ENCODE peak calls at places on chromosomes 16 and 17, in nine cellular contexts. One of them, this sample, is unnamed.

GRCh38 chr16:67917140-67917851 is 14.4 kb downstream of the CTRL start:
- DNase-seq in CD8-positive, alpha-beta T cell: no peak
- DNase-seq in Caco-2: no peak
- DNase-seq in heart left ventricle: peak
- DNase-seq in heart right ventricle: peak
- DNase-seq in fibroblast of lung: peak
- DNase-seq in neural progenitor cell: no peak
- DNase-seq in choroid plexus epithelial cell: peak
- DNase-seq in AG10803: peak
- DNase-seq in this sample: no peak

GRCh38 chr17:3964203-3965122 is at the start of gene ATP2A3:
- DNase-seq in CD8-positive, alpha-beta T cell: peak
- DNase-seq in Caco-2: no peak
- DNase-seq in heart left ventricle: peak
- DNase-seq in heart right ventricle: peak
- DNase-seq in fibroblast of lung: no peak
- DNase-seq in neural progenitor cell: peak
- DNase-seq in choroid plexus epithelial cell: peak
- DNase-seq in AG10803: no peak
- DNase-seq in this sample: no peak

GRCh38 chr17:57744195-57745170 is 616 bp downstream of the CCDC182 start:
- DNase-seq in CD8-positive, alpha-beta T cell: no peak
- DNase-seq in Caco-2: no peak
- DNase-seq in heart left ventricle: no peak
- DNase-seq in heart right ventricle: no peak
- DNase-seq in fibroblast of lung: no peak
- DNase-seq in neural progenitor cell: no peak
- DNase-seq in choroid plexus epithelial cell: no peak
- DNase-seq in AG10803: no peak
- DNase-seq in this sample: no peak

GRCh38 chr17:1375615-1376014 is 24.4 kb downstream of the YWHAE start:
- DNase-seq in CD8-positive, alpha-beta T cell: no peak
- DNase-seq in Caco-2: no peak
- DNase-seq in heart left ventricle: no peak
- DNase-seq in heart right ventricle: no peak
- DNase-seq in fibroblast of lung: no peak
- DNase-seq in neural progenitor cell: no peak
- DNase-seq in choroid plexus epithelial cell: no peak
- DNase-seq in AG10803: no peak
- DNase-seq in this sample: no peak

GRCh38 chr16:19520861-19521331 is 1.0 kb downstream of the GDE1 start:
- DNase-seq in CD8-positive, alpha-beta T cell: peak
- DNase-seq in Caco-2: peak
- DNase-seq in heart left ventricle: no peak
- DNase-seq in heart right ventricle: no peak
- DNase-seq in fibroblast of lung: peak
- DNase-seq in neural progenitor cell: no peak
- DNase-seq in choroid plexus epithelial cell: no peak
- DNase-seq in AG10803: no peak
- DNase-seq in this sample: peak

GRCh38 chr17:49955157-49955556 is 13.8 kb upstream of the DLX4 start:
- DNase-seq in CD8-positive, alpha-beta T cell: no peak
- DNase-seq in Caco-2: no peak
- DNase-seq in heart left ventricle: no peak
- DNase-seq in heart right ventricle: no peak
- DNase-seq in fibroblast of lung: no peak
- DNase-seq in neural progenitor cell: no peak
- DNase-seq in choroid plexus epithelial cell: no peak
- DNase-seq in AG10803: no peak
- DNase-seq in this sample: no peak

GRCh38 chr17:18961634-18962493 is 9.9 kb downstream of the SLC5A10 start:
- DNase-seq in CD8-positive, alpha-beta T cell: no peak
- DNase-seq in Caco-2: no peak
- DNase-seq in heart left ventricle: peak
- DNase-seq in heart right ventricle: no peak
- DNase-seq in fibroblast of lung: peak
- DNase-seq in neural progenitor cell: no peak
- DNase-seq in choroid plexus epithelial cell: peak
- DNase-seq in AG10803: peak
- DNase-seq in this sample: no peak

GRCh38 chr17:40326014-40326831 is 17.2 kb downstream of the RARA start:
- DNase-seq in CD8-positive, alpha-beta T cell: peak
- DNase-seq in Caco-2: no peak
- DNase-seq in heart left ventricle: peak
- DNase-seq in heart right ventricle: no peak
- DNase-seq in fibroblast of lung: no peak
- DNase-seq in neural progenitor cell: no peak
- DNase-seq in choroid plexus epithelial cell: no peak
- DNase-seq in AG10803: no peak
- DNase-seq in this sample: no peak

GRCh38 chr17:33284022-33284421 is 9.1 kb downstream of the ASIC2 start:
- DNase-seq in CD8-positive, alpha-beta T cell: no peak
- DNase-seq in Caco-2: no peak
- DNase-seq in heart left ventricle: no peak
- DNase-seq in heart right ventricle: no peak
- DNase-seq in fibroblast of lung: peak
- DNase-seq in neural progenitor cell: no peak
- DNase-seq in choroid plexus epithelial cell: peak
- DNase-seq in AG10803: peak
- DNase-seq in this sample: peak

DNA sequence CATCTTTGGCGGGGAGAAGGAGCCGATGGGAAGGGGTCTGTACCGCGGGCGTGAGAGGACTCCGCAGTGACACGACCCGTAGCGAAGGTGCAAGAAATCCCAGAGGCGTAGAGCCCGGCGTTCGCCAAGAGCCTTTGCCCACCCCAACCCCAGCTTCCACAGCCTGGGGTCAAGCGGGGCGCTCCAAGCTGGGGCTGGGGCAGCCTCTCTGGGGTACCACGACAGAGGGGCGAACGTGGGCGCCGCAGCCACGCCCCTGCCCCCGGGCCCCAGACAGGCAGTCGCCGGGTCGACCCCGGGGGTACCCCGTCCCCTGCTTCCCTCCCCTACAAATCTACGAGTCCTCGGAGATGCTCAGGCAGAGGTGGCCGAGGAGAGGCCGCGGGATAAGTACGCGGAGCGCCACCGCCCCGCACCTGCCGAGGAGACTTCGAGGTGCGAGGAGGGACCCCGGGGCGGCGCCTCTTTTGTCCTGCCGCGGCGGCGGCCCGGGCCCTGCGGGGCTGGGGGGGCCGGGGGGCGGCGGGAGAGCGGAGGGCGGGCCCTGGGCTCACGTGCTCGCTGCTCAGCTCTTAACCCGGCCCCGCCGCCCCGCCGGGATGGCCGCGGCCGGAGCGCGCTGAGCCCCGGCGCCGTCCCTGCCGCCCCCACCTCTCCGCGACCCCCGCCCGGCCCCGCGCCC is at the start of gene ADAM11:
- DNase-seq in CD8-positive, alpha-beta T cell: no peak
- DNase-seq in Caco-2: no peak
- DNase-seq in heart left ventricle: no peak
- DNase-seq in heart right ventricle: no peak
- DNase-seq in fibroblast of lung: no peak
- DNase-seq in neural progenitor cell: peak
- DNase-seq in choroid plexus epithelial cell: no peak
- DNase-seq in AG10803: no peak
- DNase-seq in this sample: no peak
- H3K4me3 ChIP-seq in CD8-positive, alpha-beta T cell: no peak
- H3K4me3 ChIP-seq in Caco-2: peak
- H3K4me3 ChIP-seq in heart left ventricle: peak
- H3K4me3 ChIP-seq in heart right ventricle: peak
- H3K4me3 ChIP-seq in fibroblast of lung: peak
- H3K4me3 ChIP-seq in neural progenitor cell: peak
- H3K4me3 ChIP-seq in choroid plexus epithelial cell: peak
- H3K4me3 ChIP-seq in AG10803: peak
- H3K4me3 ChIP-seq in this sample: peak

DNA sequence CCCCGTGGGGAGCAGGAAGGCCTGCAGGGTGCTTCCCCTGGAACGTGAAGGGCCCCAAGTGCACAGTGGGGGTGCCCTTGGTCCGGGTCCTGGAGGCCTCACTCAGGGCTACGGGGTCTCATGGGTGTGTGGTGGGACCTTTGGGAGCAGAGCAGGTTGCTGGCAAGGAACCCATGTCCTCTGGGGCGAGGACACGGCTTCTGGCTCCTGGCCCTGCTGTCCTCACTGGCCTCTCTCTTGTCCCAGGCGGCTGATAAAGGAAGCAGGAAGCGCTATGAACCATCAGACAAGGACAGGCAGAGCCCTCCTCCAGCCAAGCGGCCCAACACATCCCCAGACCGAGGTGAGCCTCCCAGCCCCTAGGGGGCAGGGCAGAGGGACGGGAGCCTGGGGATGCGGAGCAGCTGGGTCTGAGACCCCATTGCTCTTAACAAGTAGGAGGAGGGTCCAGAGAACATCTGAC is 9.8 kb upstream of the IL17C start:
- DNase-seq in CD8-positive, alpha-beta T cell: no peak
- DNase-seq in Caco-2: peak
- DNase-seq in heart left ventricle: peak
- DNase-seq in heart right ventricle: peak
- DNase-seq in fibroblast of lung: no peak
- DNase-seq in neural progenitor cell: peak
- DNase-seq in choroid plexus epithelial cell: peak
- DNase-seq in AG10803: no peak
- DNase-seq in this sample: no peak
- TF ChIP-seq CTCF in CD8-positive, alpha-beta T cell: no peak
- TF ChIP-seq CTCF in Caco-2: peak
- TF ChIP-seq CTCF in heart left ventricle: peak
- TF ChIP-seq CTCF in heart right ventricle: peak
- TF ChIP-seq CTCF in fibroblast of lung: peak
- TF ChIP-seq CTCF in neural progenitor cell: peak
- TF ChIP-seq CTCF in choroid plexus epithelial cell: peak
- TF ChIP-seq CTCF in AG10803: peak
- TF ChIP-seq CTCF in this sample: peak

DNA sequence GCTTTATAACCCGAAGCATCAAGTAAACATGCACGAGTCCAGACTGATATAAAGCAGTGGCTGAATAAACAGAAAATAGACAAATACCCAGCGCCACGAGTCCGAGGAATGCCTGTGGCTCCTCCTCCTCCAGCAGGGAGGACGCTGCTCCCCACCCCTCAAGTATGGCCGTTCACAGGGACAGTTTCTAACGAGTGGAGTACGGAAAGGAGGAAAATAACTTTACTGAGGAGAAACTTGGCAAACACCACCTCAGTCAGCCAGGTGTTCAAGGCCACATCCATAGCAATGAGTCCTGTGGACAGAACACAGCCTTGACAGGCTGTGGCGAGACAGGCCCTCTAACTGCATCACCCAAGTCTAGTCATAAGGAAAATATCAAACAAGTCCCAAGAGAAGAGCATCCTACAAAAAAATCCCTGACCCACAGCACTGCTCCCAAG is 9.2 kb downstream of the ZDHHC7 start:
- DNase-seq in CD8-positive, alpha-beta T cell: no peak
- DNase-seq in Caco-2: no peak
- DNase-seq in heart left ventricle: no peak
- DNase-seq in heart right ventricle: no peak
- DNase-seq in fibroblast of lung: peak
- DNase-seq in neural progenitor cell: no peak
- DNase-seq in choroid plexus epithelial cell: no peak
- DNase-seq in AG10803: no peak
- DNase-seq in this sample: peak
- H3K4me3 ChIP-seq in CD8-positive, alpha-beta T cell: no peak
- H3K4me3 ChIP-seq in Caco-2: no peak
- H3K4me3 ChIP-seq in heart left ventricle: peak
- H3K4me3 ChIP-seq in heart right ventricle: peak
- H3K4me3 ChIP-seq in fibroblast of lung: peak
- H3K4me3 ChIP-seq in neural progenitor cell: no peak
- H3K4me3 ChIP-seq in choroid plexus epithelial cell: no peak
- H3K4me3 ChIP-seq in AG10803: no peak
- H3K4me3 ChIP-seq in this sample: no peak

GRCh38 chr16:2224183-2224486 is 744 bp downstream of the E4F1 start:
- DNase-seq in CD8-positive, alpha-beta T cell: no peak
- DNase-seq in Caco-2: no peak
- DNase-seq in heart left ventricle: no peak
- DNase-seq in heart right ventricle: no peak
- DNase-seq in fibroblast of lung: peak
- DNase-seq in neural progenitor cell: no peak
- DNase-seq in choroid plexus epithelial cell: peak
- DNase-seq in AG10803: peak
- DNase-seq in this sample: no peak
- TF ChIP-seq CTCF in CD8-positive, alpha-beta T cell: no peak
- TF ChIP-seq CTCF in Caco-2: no peak
- TF ChIP-seq CTCF in heart left ventricle: no peak
- TF ChIP-seq CTCF in heart right ventricle: no peak
- TF ChIP-seq CTCF in fibroblast of lung: peak
- TF ChIP-seq CTCF in neural progenitor cell: no peak
- TF ChIP-seq CTCF in choroid plexus epithelial cell: peak
- TF ChIP-seq CTCF in AG10803: peak
- TF ChIP-seq CTCF in this sample: peak

GRCh38 chr16:16071631-16072244 is 122.3 kb downstream of the ABCC1 start:
- DNase-seq in CD8-positive, alpha-beta T cell: no peak
- DNase-seq in Caco-2: no peak
- DNase-seq in heart left ventricle: no peak
- DNase-seq in heart right ventricle: peak
- DNase-seq in fibroblast of lung: peak
- DNase-seq in neural progenitor cell: no peak
- DNase-seq in choroid plexus epithelial cell: peak
- DNase-seq in AG10803: peak
- DNase-seq in this sample: peak

GRCh38 chr16:16075463-16076399 is 126.3 kb downstream of the ABCC1 start:
- DNase-seq in CD8-positive, alpha-beta T cell: no peak
- DNase-seq in Caco-2: no peak
- DNase-seq in heart left ventricle: peak
- DNase-seq in heart right ventricle: peak
- DNase-seq in fibroblast of lung: peak
- DNase-seq in neural progenitor cell: no peak
- DNase-seq in choroid plexus epithelial cell: peak
- DNase-seq in AG10803: peak
- DNase-seq in this sample: no peak

GRCh38 chr16:16076400-16076901 is 127.0 kb downstream of the ABCC1 start:
- DNase-seq in CD8-positive, alpha-beta T cell: no peak
- DNase-seq in Caco-2: no peak
- DNase-seq in heart left ventricle: no peak
- DNase-seq in heart right ventricle: no peak
- DNase-seq in fibroblast of lung: no peak
- DNase-seq in neural progenitor cell: no peak
- DNase-seq in choroid plexus epithelial cell: no peak
- DNase-seq in AG10803: no peak
- DNase-seq in this sample: no peak

DNA sequence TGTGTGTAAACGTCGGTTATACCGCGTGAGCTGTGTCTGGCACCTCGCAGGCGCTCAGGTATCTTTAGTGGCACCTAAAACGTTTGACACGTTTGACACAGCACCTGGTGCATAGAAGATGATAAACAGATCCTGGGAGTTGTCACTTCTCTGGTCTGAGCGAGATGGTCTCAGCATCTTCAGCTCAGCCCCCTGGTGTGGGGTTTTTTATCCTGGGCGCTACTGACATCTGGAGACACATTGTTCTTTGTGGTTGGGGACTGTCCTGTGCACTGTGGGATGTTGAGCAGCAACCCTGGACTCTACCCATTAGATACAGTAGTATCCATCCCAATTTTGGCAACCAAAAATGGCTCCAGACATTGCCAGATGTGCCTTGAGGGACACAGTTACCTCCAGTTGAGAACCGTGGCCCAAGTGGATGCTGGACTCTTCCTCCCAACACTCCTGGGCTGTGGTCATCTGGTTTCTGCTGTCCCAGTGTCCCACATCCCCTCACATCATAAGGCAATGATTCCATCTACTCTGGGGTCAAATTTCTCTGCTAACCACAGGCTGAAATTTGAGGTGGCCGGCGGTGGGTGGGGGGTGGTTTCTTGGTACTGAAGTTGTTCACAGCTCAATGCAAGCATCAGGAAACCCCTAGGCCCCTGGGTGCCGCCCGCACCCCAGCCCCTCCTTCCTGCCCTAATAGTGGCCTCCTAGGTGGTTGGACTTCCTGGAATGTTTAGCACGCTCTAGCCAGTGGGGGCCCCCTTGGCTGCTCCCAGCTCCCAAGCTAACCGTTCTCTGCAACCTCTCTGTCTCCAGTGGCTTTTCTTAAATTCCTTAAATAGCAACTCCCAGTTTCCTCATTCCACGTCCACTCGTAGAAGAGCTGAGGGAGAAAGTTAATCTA is 124.7 kb downstream of the ABCC1 start:
- DNase-seq in CD8-positive, alpha-beta T cell: no peak
- DNase-seq in Caco-2: peak
- DNase-seq in heart left ventricle: no peak
- DNase-seq in heart right ventricle: no peak
- DNase-seq in fibroblast of lung: peak
- DNase-seq in neural progenitor cell: peak
- DNase-seq in choroid plexus epithelial cell: peak
- DNase-seq in AG10803: peak
- DNase-seq in this sample: peak
- H3K4me3 ChIP-seq in CD8-positive, alpha-beta T cell: no peak
- H3K4me3 ChIP-seq in Caco-2: no peak
- H3K4me3 ChIP-seq in heart left ventricle: no peak
- H3K4me3 ChIP-seq in heart right ventricle: no peak
- H3K4me3 ChIP-seq in fibroblast of lung: no peak
- H3K4me3 ChIP-seq in neural progenitor cell: no peak
- H3K4me3 ChIP-seq in choroid plexus epithelial cell: no peak
- H3K4me3 ChIP-seq in AG10803: no peak
- H3K4me3 ChIP-seq in this sample: no peak